ENCODE peak calls at places on chromosomes 6 and 20, in six cellular contexts. K is body of pancreas, R is IMR-90, E is heart right ventricle, Q is psoas muscle, B is PC-9. V is an unnamed sample.

GRCh38 chr6:74068945-74069570 is 373.1 kb downstream of the CD109 start:
- DNase-seq in K (no peak), R (peak; percentile 93), E (no peak), Q (no peak), B (no peak), V (peak; percentile 74)

GRCh38 chr6:107957165-107957908 is 671 bp downstream of the SEC63 start:
- DNase-seq in K (peak; percentile 76), R (peak; percentile 77), E (peak; percentile 28), Q (peak; percentile 64), B (no peak), V (peak; percentile 53)

GRCh38 chr20:18361678-18362077 is 73.4 kb downstream of the ZNF133 start:
- DNase-seq in K (no peak), R (no peak), E (no peak), Q (no peak), B (no peak), V (no peak)

GRCh38 chr20:41134362-41135186 is 2.8 kb upstream of the PLCG1 start:
- DNase-seq in K (no peak), R (no peak), E (no peak), Q (no peak), B (no peak), V (no peak)

GRCh38 chr6:125252891-125253290 is 48.9 kb downstream of the HDDC2 start:
- DNase-seq in K (no peak), R (peak; percentile 76), E (no peak), Q (no peak), B (no peak), V (no peak)

GRCh38 chr6:65064844-65065243 is 642.2 kb downstream of the EYS start:
- DNase-seq in K (no peak), R (no peak), E (no peak), Q (no peak), B (no peak), V (no peak)

GRCh38 chr6:111944541-111944940 is 71.3 kb upstream of the FYN start:
- DNase-seq in K (no peak), R (no peak), E (no peak), Q (no peak), B (no peak), V (no peak)

GRCh38 chr6:1952726-1953360 is 292.6 kb downstream of the GMDS start:
- DNase-seq in K (no peak), R (peak; percentile 100), E (no peak), Q (no peak), B (peak; percentile 69), V (peak; percentile 96)

GRCh38 chr6:39339557-39340555 is 17.4 kb upstream of the KCNK16 start:
- DNase-seq in K (peak; percentile 82), R (no peak), E (no peak), Q (no peak), B (no peak), V (no peak)

GRCh38 chr6:29797120-29797519 is 30.5 kb upstream of the HLA-G start:
- DNase-seq in K (no peak), R (peak; percentile 39), E (no peak), Q (no peak), B (no peak), V (no peak)

GRCh38 chr6:88997365-88997764 is 33.9 kb upstream of the RNGTT start:
- DNase-seq in K (no peak), R (no peak), E (no peak), Q (no peak), B (no peak), V (no peak)

GRCh38 chr6:130742282-130742681 is 84.9 kb upstream of the SMLR1 start:
- DNase-seq in K (no peak), R (peak; percentile 4), E (no peak), Q (no peak), B (no peak), V (no peak)

GRCh38 chr6:42251911-42252637 is 34.4 kb upstream of the MRPS10 start:
- DNase-seq in K (peak; percentile 68), R (no peak), E (peak; percentile 84), Q (peak; percentile 83), B (peak; percentile 58), V (no peak)

GRCh38 chr6:47047479-47048411 is 5.6 kb upstream of the ADGRF1 start:
- DNase-seq in K (peak; percentile 72), R (peak; percentile 62), E (no peak), Q (no peak), B (peak; percentile 72), V (peak; percentile 18)

GRCh38 chr20:50734730-50735679 is 3.6 kb downstream of the PARD6B start:
- DNase-seq in K (no peak), R (no peak), E (no peak), Q (no peak), B (no peak), V (no peak)

GRCh38 chr20:32560989-32561830 is 23.9 kb downstream of the NOL4L start:
- DNase-seq in K (no peak), R (no peak), E (no peak), Q (no peak), B (no peak), V (no peak)

GRCh38 chr6:126890055-126890454 is 228.4 kb upstream of the RSPO3 start:
- DNase-seq in K (no peak), R (no peak), E (no peak), Q (no peak), B (no peak), V (no peak)

GRCh38 chr6:147772724-147773123 is 264.2 kb downstream of the SAMD5 start:
- DNase-seq in K (no peak), R (no peak), E (no peak), Q (no peak), B (no peak), V (no peak)

GRCh38 chr6:20876016-20876415 is 341.8 kb downstream of the CDKAL1 start:
- DNase-seq in K (no peak), R (peak; percentile 77), E (no peak), Q (no peak), B (no peak), V (peak; percentile 53)

GRCh38 chr6:131914967-131915751 is 36.0 kb downstream of the CCN2 start:
- DNase-seq in K (peak; percentile 80), R (peak; percentile 89), E (no peak), Q (no peak), B (peak; percentile 45), V (peak; percentile 74)

GRCh38 chr20:24696396-24696795 is 227.0 kb downstream of the SYNDIG1 start:
- DNase-seq in K (no peak), R (no peak), E (no peak), Q (no peak), B (no peak), V (no peak)

GRCh38 chr20:16968099-16968498 is 219.9 kb downstream of the OTOR start:
- DNase-seq in K (no peak), R (no peak), E (no peak), Q (no peak), B (no peak), V (no peak)

GRCh38 chr6:40789143-40789764 is 202.1 kb upstream of the LRFN2 start:
- DNase-seq in K (no peak), R (no peak), E (no peak), Q (no peak), B (no peak), V (no peak)

GRCh38 chr20:37081717-37082289 is 14.0 kb downstream of the RBL1 start:
- DNase-seq in K (no peak), R (no peak), E (no peak), Q (no peak), B (no peak), V (no peak)

GRCh38 chr6:104955491-104955890 is 1.4 kb upstream of the LIN28B start:
- DNase-seq in K (no peak), R (no peak), E (no peak), Q (no peak), B (no peak), V (no peak)

GRCh38 chr6:57048577-57048976 is 2.1 kb downstream of the KIAA1586 start:
- DNase-seq in K (no peak), R (peak; percentile 25), E (no peak), Q (no peak), B (no peak), V (no peak)

GRCh38 chr6:84825461-84825860 is 61.1 kb upstream of the TBX18 start:
- DNase-seq in K (no peak), R (no peak), E (no peak), Q (no peak), B (no peak), V (no peak)

GRCh38 chr20:1870792-1871550 is 24.2 kb upstream of the SIRPA start:
- DNase-seq in K (no peak), R (peak; percentile 21), E (no peak), Q (no peak), B (no peak), V (no peak)

GRCh38 chr20:22339091-22339881 is 245.1 kb downstream of the FOXA2 start:
- DNase-seq in K (peak; percentile 66), R (peak; percentile 63), E (no peak), Q (no peak), B (peak; percentile 43), V (peak; percentile 4)

DNA sequence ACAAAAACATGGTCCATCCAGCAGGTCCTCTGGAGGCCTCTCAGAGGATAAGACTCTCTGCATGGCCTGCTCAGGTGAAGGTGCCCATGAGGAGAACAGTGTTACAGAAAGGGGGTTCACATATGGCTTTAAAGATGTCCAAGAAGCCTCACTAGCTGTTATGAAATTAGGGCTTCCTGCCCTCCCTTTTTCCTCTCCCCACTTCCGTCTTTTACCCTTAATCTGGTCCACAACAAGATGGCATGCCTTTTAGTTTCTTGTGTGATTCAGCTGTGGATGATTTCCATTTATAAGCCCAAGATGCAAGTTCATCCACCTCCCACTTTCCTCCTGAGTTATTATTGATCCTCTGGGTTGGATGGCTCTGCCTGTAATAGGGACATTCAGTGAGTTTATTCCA is 14.0 kb downstream of the GCNT2 start:
- DNase-seq in K (no peak), R (no peak), E (no peak), Q (no peak), B (no peak), V (no peak)
- H3K4me3 ChIP-seq in K (no peak overlapping the region), R (no peak overlapping the region), E (no peak overlapping the region), Q (no peak overlapping the region), B (no peak overlapping the region), V (no peak overlapping the region)

DNA sequence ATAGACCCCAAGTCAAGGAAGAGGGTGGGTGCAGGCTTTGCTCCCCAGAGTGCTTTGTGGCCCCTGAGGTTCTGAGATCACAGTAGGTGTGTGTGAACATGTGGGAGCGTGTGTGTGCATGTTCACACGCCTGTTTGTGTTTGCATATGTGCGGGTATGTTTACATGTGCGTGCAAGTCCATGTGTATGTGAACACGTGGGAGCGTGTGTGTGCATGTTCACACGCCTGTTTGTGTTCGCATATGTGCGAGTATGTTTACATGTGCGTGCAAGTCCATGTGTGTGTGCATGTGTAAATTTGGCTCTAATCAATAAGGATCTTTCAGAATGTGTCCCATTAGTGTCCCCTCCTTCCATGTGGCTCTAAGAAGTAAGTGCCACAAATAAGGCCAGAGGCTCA is 41.4 kb upstream of the PCMTD2 start:
- DNase-seq in K (no peak), R (no peak), E (no peak), Q (no peak), B (no peak), V (no peak)
- H3K27ac ChIP-seq in K (no peak overlapping the region), R (no peak overlapping the region), E (no peak overlapping the region), Q (no peak overlapping the region), B (no peak overlapping the region), V (no peak overlapping the region)

GRCh38 chr6:109440325-109441068 is at the start of the genes PPIL6 and SMPD2:
- DNase-seq in K (peak; percentile 91), R (peak; percentile 87), E (peak; percentile 92), Q (peak; percentile 95), B (peak; percentile 88), V (peak; percentile 58)
- TF ChIP-seq CTCF in K (peak; percentile 43), R (peak; percentile 46), E (peak; percentile 8), Q (peak; percentile 39), B (peak; percentile 56), V (peak; percentile 33)

DNA sequence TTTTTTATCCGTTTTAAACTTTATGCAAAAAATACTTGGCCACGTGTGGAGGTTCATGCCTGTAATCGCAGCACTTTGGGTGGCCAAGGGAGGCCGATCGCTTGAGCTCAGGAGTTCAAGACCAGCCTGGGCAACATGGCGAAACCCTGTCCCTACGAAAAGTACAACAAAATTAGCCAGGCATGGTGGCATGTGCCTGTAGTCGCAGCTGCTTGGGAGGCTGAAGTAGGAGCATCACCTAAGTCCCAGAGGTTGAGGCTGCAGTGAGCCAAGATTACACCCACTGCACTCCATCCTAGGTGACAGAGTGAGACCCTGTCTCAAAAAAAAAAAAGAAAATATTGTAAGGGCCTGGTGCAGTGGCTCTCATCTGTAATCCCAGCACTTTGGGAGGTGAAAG is 45.0 kb downstream of the CSE1L start:
- DNase-seq in K (no peak), R (no peak), E (no peak), Q (no peak), B (no peak), V (no peak)
- H3K4me3 ChIP-seq in K (no peak overlapping the region), R (no peak overlapping the region), E (no peak overlapping the region), Q (no peak overlapping the region), B (no peak overlapping the region), V (no peak overlapping the region)